ENCODE peak calls at places on chromosomes 3 and 15, in ten cellular contexts. R is stomach, X is GM12891, E is spleen, B is sigmoid colon, U is GM12878, Z is HepG2, D is esophagus muscularis mucosa, M is H1, Y is suprapubic skin. J is an unnamed sample.

GRCh38 chr15:25090073-25090733 is 135.4 kb downstream of the SNRPN start:
- DNase-seq in R (no peak), X (no peak), E (peak), B (no peak), U (no peak), Z (no peak), D (no peak), M (no peak), Y (no peak), J (no peak)

GRCh38 chr3:89571298-89571697 is 463.9 kb downstream of the EPHA3 start:
- DNase-seq in R (no peak), X (no peak), E (no peak), B (no peak), U (no peak), Z (no peak), D (no peak), M (no peak), Y (no peak), J (no peak)

GRCh38 chr3:111045564-111045963 is 26.1 kb upstream of the NECTIN3 start:
- DNase-seq in R (no peak), X (no peak), E (no peak), B (no peak), U (no peak), Z (no peak), D (no peak), M (no peak), Y (no peak), J (no peak)

GRCh38 chr3:101131767-101132166 is 138.5 kb upstream of the ABI3BP start:
- DNase-seq in R (no peak), X (no peak), E (no peak), B (no peak), U (no peak), Z (no peak), D (no peak), M (no peak), Y (no peak), J (no peak)

GRCh38 chr15:75203908-75204263 is 2.2 kb downstream of the C15orf39 start:
- DNase-seq in R (no peak), X (no peak), E (no peak), B (no peak), U (no peak), Z (no peak), D (no peak), M (no peak), Y (no peak), J (no peak)

GRCh38 chr3:62100233-62100989 is 272.9 kb downstream of the FEZF2 start:
- DNase-seq in R (no peak), X (no peak), E (no peak), B (no peak), U (no peak), Z (no peak), D (no peak), M (no peak), Y (no peak), J (no peak)

GRCh38 chr15:31306426-31307269 is 20.0 kb upstream of the KLF13 start:
- DNase-seq in R (peak), X (no peak), E (no peak), B (peak), U (no peak), Z (no peak), D (peak), M (peak), Y (peak), J (no peak)

GRCh38 chr3:139533781-139534443 is 5.6 kb downstream of the RBP1 start:
- DNase-seq in R (no peak), X (no peak), E (no peak), B (no peak), U (no peak), Z (peak), D (no peak), M (no peak), Y (no peak), J (no peak)

GRCh38 chr15:40633178-40633577 is 39.1 kb downstream of the KNL1 start:
- DNase-seq in R (no peak), X (no peak), E (no peak), B (no peak), U (no peak), Z (peak), D (no peak), M (no peak), Y (no peak), J (no peak)

GRCh38 chr3:171242951-171243350 is 216.4 kb upstream of the SLC2A2 start:
- DNase-seq in R (no peak), X (no peak), E (no peak), B (no peak), U (no peak), Z (no peak), D (no peak), M (no peak), Y (no peak), J (no peak)

GRCh38 chr3:46883252-46884185 is 6.0 kb downstream of the PTH1R start:
- DNase-seq in R (no peak), X (peak), E (no peak), B (no peak), U (no peak), Z (no peak), D (no peak), M (peak), Y (no peak), J (no peak)

GRCh38 chr15:25679492-25679891 is 183.6 kb downstream of the ATP10A start:
- DNase-seq in R (no peak), X (no peak), E (no peak), B (peak), U (no peak), Z (no peak), D (no peak), M (no peak), Y (no peak), J (no peak)

GRCh38 chr3:81749285-81749684 is 12.2 kb downstream of the GBE1 start:
- DNase-seq in R (no peak), X (no peak), E (no peak), B (no peak), U (no peak), Z (no peak), D (no peak), M (no peak), Y (no peak), J (no peak)

GRCh38 chr15:81304226-81304625 is 19.7 kb downstream of the STARD5 start:
- DNase-seq in R (no peak), X (no peak), E (no peak), B (no peak), U (no peak), Z (no peak), D (no peak), M (no peak), Y (no peak), J (no peak)

GRCh38 chr15:66763186-66764066 is 61.4 kb downstream of the SMAD6 start:
- DNase-seq in R (peak), X (no peak), E (peak), B (peak), U (no peak), Z (no peak), D (no peak), M (no peak), Y (peak), J (peak)

GRCh38 chr3:120908030-120908802 is at the start of gene STXBP5L:
- DNase-seq in R (peak), X (peak), E (peak), B (peak), U (no peak), Z (peak), D (no peak), M (peak), Y (peak), J (peak)

GRCh38 chr15:101033801-101034200 is 114.6 kb downstream of the LRRK1 start:
- DNase-seq in R (no peak), X (no peak), E (no peak), B (no peak), U (no peak), Z (no peak), D (no peak), M (no peak), Y (no peak), J (no peak)

GRCh38 chr3:53269888-53270880 is 14.4 kb upstream of the TKT start:
- DNase-seq in R (peak), X (peak), E (peak), B (peak), U (peak), Z (peak), D (peak), M (peak), Y (peak), J (peak)

GRCh38 chr3:194136519-194137313 is 768 bp downstream of the HES1 start:
- DNase-seq in R (peak), X (no peak), E (peak), B (peak), U (no peak), Z (peak), D (no peak), M (peak), Y (peak), J (peak)

GRCh38 chr3:104066658-104067057 is 1300.1 kb upstream of the ALCAM start:
- DNase-seq in R (no peak), X (no peak), E (no peak), B (no peak), U (no peak), Z (no peak), D (no peak), M (no peak), Y (no peak), J (no peak)
- TF ChIP-seq POLR2AphosphoS5 in R (no peak), X (no peak), E (no peak), B (no peak), U (no peak), Z (no peak), D (no peak), M (no peak), Y (no peak), J (no peak)

DNA sequence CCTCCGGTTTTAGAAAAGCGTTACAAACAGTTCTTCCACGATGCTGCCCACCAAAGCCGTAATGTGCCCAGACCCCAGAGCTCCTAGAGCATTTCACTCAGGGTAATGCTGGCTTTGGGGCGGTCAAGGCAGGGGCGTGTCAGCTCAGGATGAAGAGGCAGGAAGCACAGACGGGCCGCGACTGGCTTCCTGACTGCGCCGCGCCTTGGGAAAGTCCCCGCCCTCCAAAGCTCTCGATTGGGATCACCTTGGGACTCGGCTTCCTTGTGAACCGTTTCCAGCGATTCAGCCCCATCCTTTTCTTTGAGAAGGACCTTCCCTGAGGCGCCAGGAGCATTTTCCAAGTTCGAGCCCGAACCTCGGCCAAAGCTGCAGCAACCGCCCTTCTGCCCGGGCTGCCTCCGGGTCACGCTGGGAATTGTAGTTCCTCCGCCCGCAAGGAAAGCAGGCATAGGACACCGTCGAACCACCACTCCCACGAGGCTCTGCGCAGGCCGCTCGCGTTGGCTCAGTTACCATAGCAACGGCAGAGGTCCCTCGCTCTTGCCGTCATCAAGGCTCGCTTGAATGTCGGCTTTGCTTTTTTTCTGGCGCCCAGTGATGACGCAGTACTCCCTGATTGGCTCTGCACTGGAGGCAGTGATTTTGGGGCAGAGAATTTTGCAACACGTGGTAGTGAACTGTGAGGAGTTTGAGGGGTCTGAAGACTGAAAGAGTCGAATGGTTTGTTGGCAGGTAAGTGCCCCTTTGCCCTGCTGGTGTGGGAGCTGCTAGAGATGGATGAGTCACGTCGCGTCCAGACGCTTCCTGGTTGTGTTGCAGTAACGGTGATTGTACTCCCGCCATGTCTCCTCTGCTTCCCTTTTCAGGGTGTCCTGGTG is at the start of the genes CCDC191 and QTRT2:
- DNase-seq in R (peak), X (peak), E (peak), B (peak), U (peak), Z (peak), D (peak), M (peak), Y (peak), J (peak)
- TF ChIP-seq POLR2A in R (no peak), X (peak), E (no peak), B (no peak), U (peak), Z (peak), D (no peak), M (peak), Y (no peak), J (peak)

GRCh38 chr3:39415983-39416382 is 9.5 kb downstream of the RPSA start:
- DNase-seq in R (no peak), X (no peak), E (no peak), B (no peak), U (no peak), Z (no peak), D (no peak), M (peak), Y (no peak), J (no peak)

GRCh38 chr3:39412668-39413260 is 6.2 kb downstream of the RPSA start:
- DNase-seq in R (no peak), X (no peak), E (no peak), B (no peak), U (no peak), Z (no peak), D (no peak), M (no peak), Y (no peak), J (no peak)

GRCh38 chr3:39410893-39411292 is 4.4 kb downstream of the RPSA start:
- DNase-seq in R (no peak), X (no peak), E (no peak), B (no peak), U (no peak), Z (no peak), D (no peak), M (no peak), Y (no peak), J (no peak)

GRCh38 chr3:39413691-39414420 is 7.3 kb downstream of the RPSA start:
- DNase-seq in R (no peak), X (no peak), E (no peak), B (no peak), U (no peak), Z (no peak), D (no peak), M (no peak), Y (no peak), J (no peak)

GRCh38 chr3:39414421-39414907 is 7.9 kb downstream of the RPSA start:
- DNase-seq in R (peak), X (no peak), E (no peak), B (no peak), U (no peak), Z (no peak), D (no peak), M (peak), Y (no peak), J (no peak)
- TF ChIP-seq POLR2AphosphoS5 in R (peak), X (peak), E (no peak), B (no peak), U (no peak), Z (peak), D (no peak), M (peak), Y (no peak), J (no peak)

GRCh38 chr15:56245871-56246814 is 2.5 kb upstream of the RFX7 start:
- DNase-seq in R (peak), X (no peak), E (peak), B (peak), U (peak), Z (peak), D (peak), M (peak), Y (peak), J (peak)
- TF ChIP-seq POLR2A in R (no peak), X (peak), E (no peak), B (no peak), U (peak), Z (peak), D (no peak), M (no peak), Y (no peak), J (no peak)

GRCh38 chr3:9402410-9403228 is 5.2 kb downstream of the SETD5 start:
- DNase-seq in R (peak), X (no peak), E (no peak), B (no peak), U (no peak), Z (peak), D (no peak), M (peak), Y (no peak), J (no peak)
- TF ChIP-seq POLR2AphosphoS5 in R (peak), X (no peak), E (no peak), B (no peak), U (no peak), Z (no peak), D (no peak), M (peak), Y (no peak), J (no peak)

DNA sequence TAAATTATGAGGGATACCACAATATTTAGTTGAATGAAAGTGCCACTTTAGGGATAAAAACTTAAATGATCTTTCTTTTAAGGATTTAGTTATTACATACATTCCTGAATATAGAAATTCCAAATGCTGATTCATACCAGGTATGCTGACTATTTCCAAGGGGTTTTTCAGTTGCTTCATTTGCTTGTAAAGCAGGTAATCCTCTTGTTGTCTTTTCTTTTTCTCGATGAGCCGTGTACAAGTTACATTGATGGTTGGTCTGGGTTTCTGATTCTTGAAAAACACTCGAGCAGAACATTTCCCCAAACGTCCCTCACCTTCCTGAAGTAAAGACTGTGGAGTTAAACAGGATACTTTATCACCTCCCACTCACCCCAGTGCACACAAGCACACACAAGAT is 21.7 kb downstream of the RARRES1 start:
- DNase-seq in R (no peak), X (no peak), E (no peak), B (no peak), U (no peak), Z (no peak), D (no peak), M (no peak), Y (no peak), J (no peak)
- TF ChIP-seq POLR2A in R (no peak), X (no peak), E (no peak), B (no peak), U (no peak), Z (no peak), D (no peak), M (no peak), Y (no peak), J (no peak)

GRCh38 chr3:45272411-45272810 is 46.3 kb upstream of the TMEM158 start:
- DNase-seq in R (no peak), X (no peak), E (no peak), B (no peak), U (no peak), Z (no peak), D (no peak), M (no peak), Y (no peak), J (no peak)

GRCh38 chr3:45272828-45273470 is 46.9 kb upstream of the TMEM158 start:
- DNase-seq in R (no peak), X (no peak), E (no peak), B (no peak), U (no peak), Z (no peak), D (peak), M (no peak), Y (no peak), J (no peak)

GRCh38 chr3:45277636-45278035 is 51.5 kb upstream of the TMEM158 start:
- DNase-seq in R (no peak), X (no peak), E (no peak), B (no peak), U (no peak), Z (no peak), D (no peak), M (no peak), Y (no peak), J (no peak)

GRCh38 chr3:45275006-45275704 is 49.1 kb upstream of the TMEM158 start:
- DNase-seq in R (no peak), X (no peak), E (no peak), B (no peak), U (no peak), Z (no peak), D (no peak), M (no peak), Y (no peak), J (no peak)

GRCh38 chr3:45273681-45274515 is 47.8 kb upstream of the TMEM158 start:
- DNase-seq in R (no peak), X (no peak), E (no peak), B (no peak), U (no peak), Z (no peak), D (peak), M (no peak), Y (no peak), J (no peak)
- TF ChIP-seq POLR2AphosphoS5 in R (no peak), X (no peak), E (no peak), B (no peak), U (no peak), Z (no peak), D (no peak), M (no peak), Y (no peak), J (no peak)

GRCh38 chr3:129311054-129311902 is 32.6 kb downstream of the HMCES start:
- DNase-seq in R (no peak), X (no peak), E (no peak), B (no peak), U (no peak), Z (no peak), D (no peak), M (no peak), Y (peak), J (no peak)

GRCh38 chr3:129313983-129314756 is 35.5 kb downstream of the HMCES start:
- DNase-seq in R (no peak), X (no peak), E (no peak), B (no peak), U (no peak), Z (peak), D (no peak), M (no peak), Y (peak), J (no peak)

GRCh38 chr3:129313415-129313982 is 34.8 kb downstream of the HMCES start:
- DNase-seq in R (no peak), X (no peak), E (no peak), B (no peak), U (no peak), Z (no peak), D (no peak), M (no peak), Y (peak), J (no peak)

GRCh38 chr3:129312021-129312639 is 33.5 kb downstream of the HMCES start:
- DNase-seq in R (no peak), X (no peak), E (no peak), B (no peak), U (no peak), Z (no peak), D (no peak), M (no peak), Y (peak), J (no peak)

DNA sequence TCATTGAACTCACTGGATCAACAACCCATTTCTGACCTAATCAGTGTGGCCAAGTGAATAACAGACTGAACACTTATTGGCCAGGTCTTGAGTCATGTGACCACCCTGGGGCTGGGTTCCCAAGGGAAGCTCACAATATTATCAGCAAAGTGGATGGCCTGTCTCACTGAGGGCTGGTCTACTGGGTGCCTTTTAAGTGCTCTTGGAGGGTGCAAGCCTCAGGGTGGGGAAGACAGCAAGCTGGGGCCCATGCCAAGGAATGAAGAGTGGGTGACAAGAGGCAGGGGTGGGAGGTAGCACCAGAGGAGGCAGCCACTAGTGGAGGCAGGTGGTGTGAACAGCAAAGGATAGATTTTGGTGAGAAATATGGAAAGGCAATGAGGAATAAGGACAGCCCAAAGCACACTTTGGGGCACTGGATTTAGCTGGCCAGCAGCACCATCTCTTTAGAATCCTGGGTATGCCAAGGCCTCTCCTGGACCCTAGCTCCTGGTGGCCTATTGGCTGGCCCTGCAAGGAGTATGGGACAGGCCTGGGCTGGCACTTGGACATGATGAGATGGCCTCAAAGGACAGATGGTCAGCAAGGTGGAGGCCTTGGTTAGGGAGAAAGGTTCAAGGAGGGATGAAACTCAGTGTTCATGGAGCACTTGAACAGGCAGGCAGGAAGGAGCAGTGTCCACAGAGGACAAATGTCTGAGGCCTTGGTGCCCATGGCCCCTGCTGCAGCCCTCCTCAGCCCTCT is 34.2 kb downstream of the HMCES start:
- DNase-seq in R (no peak), X (no peak), E (no peak), B (no peak), U (no peak), Z (no peak), D (no peak), M (no peak), Y (peak), J (no peak)
- TF ChIP-seq POLR2A in R (no peak), X (no peak), E (no peak), B (no peak), U (no peak), Z (no peak), D (no peak), M (no peak), Y (no peak), J (no peak)

GRCh38 chr3:42827023-42827422 is 17.8 kb downstream of the ACKR2 start:
- DNase-seq in R (no peak), X (no peak), E (no peak), B (no peak), U (no peak), Z (no peak), D (no peak), M (no peak), Y (no peak), J (no peak)

GRCh38 chr3:42819351-42819965 is 10.2 kb downstream of the ACKR2 start:
- DNase-seq in R (peak), X (no peak), E (no peak), B (no peak), U (no peak), Z (peak), D (no peak), M (peak), Y (no peak), J (no peak)

GRCh38 chr3:42820746-42821051 is 11.5 kb downstream of the ACKR2 start:
- DNase-seq in R (no peak), X (no peak), E (no peak), B (no peak), U (no peak), Z (no peak), D (no peak), M (no peak), Y (no peak), J (no peak)

GRCh38 chr3:42823351-42823750 is 14.1 kb downstream of the ACKR2 start:
- DNase-seq in R (no peak), X (no peak), E (no peak), B (no peak), U (no peak), Z (no peak), D (no peak), M (no peak), Y (no peak), J (peak)

GRCh38 chr3:42822828-42823227 is 13.6 kb downstream of the ACKR2 start:
- DNase-seq in R (no peak), X (no peak), E (no peak), B (no peak), U (no peak), Z (peak), D (no peak), M (no peak), Y (no peak), J (no peak)
- TF ChIP-seq POLR2AphosphoS5 in R (no peak), X (no peak), E (no peak), B (no peak), U (no peak), Z (peak), D (no peak), M (no peak), Y (no peak), J (no peak)

J was measured in prostate gland.